ENCODE peak calls at places on chromosomes 3 and 15, in seven cellular contexts. V, D, L, B, C, H and M are unnamed samples.

GRCh38 chr3:127038476-127038875 is 55.6 kb downstream of the PLXNA1 start:
- DNase-seq in V (no peak), D (no peak), L (no peak), B (no peak), C (no peak), H (no peak), M (no peak)

GRCh38 chr15:67031321-67031720 is 34.1 kb upstream of the SMAD3 start:
- DNase-seq in V (no peak), D (no peak), L (no peak), B (no peak), C (no peak), H (no peak), M (no peak)

GRCh38 chr3:71185733-71186455 is 397.6 kb downstream of the FOXP1 start:
- DNase-seq in V (no peak), D (peak), L (no peak), B (no peak), C (peak), H (no peak), M (no peak)

GRCh38 chr3:32551087-32551486 is 19.6 kb downstream of the DYNC1LI1 start:
- DNase-seq in V (no peak), D (no peak), L (no peak), B (no peak), C (no peak), H (no peak), M (no peak)

GRCh38 chr3:11719406-11720219 is 75.9 kb upstream of the VGLL4 start:
- DNase-seq in V (peak), D (peak), L (peak), B (peak), C (peak), H (peak), M (peak)

GRCh38 chr3:124316034-124316287 is 324.0 kb upstream of the ROPN1 start:
- DNase-seq in V (no peak), D (no peak), L (peak), B (no peak), C (no peak), H (no peak), M (no peak)

GRCh38 chr15:90184119-90184785 is 16.9 kb upstream of the SEMA4B start:
- DNase-seq in V (no peak), D (peak), L (no peak), B (no peak), C (peak), H (no peak), M (peak)

GRCh38 chr3:95813261-95813660 is 1001.1 kb upstream of the EPHA6 start:
- DNase-seq in V (no peak), D (no peak), L (no peak), B (no peak), C (no peak), H (no peak), M (no peak)

GRCh38 chr3:123489400-123490004 is 40.6 kb upstream of the ADCY5 start:
- DNase-seq in V (peak), D (peak), L (peak), B (no peak), C (peak), H (no peak), M (peak)